ENCODE peak calls at places on chromosomes 4 and X, in nine cellular contexts. Z, E, X, F, I, Y, C, O and A are unnamed samples.
A peak's percentile ranks its signal among the peaks of the same experiment; 100 is the strongest.

GRCh38 chr4:159374749-159375535 is 272.1 kb downstream of the RAPGEF2 start:
- DNase-seq in Z (no peak), E (no peak), X (no peak), F (peak; percentile 49), I (no peak), Y (no peak), C (no peak), O (no peak), A (no peak)

GRCh38 chr4:94636004-94636403 is 121.8 kb upstream of the BMPR1B start:
- DNase-seq in Z (no peak), E (no peak), X (no peak), F (no peak), I (no peak), Y (no peak), C (no peak), O (no peak), A (no peak)

GRCh38 chr4:15182600-15183222 is 180.4 kb downstream of the CPEB2 start:
- DNase-seq in Z (no peak), E (no peak), X (no peak), F (no peak), I (no peak), Y (no peak), C (no peak), O (no peak), A (no peak)

GRCh38 chr4:186366326-186366725 is 100.3 kb downstream of the F11 start:
- DNase-seq in Z (no peak), E (no peak), X (no peak), F (no peak), I (no peak), Y (no peak), C (no peak), O (peak; percentile 60), A (no peak)

GRCh38 chr4:113080050-113080449 is 30.6 kb downstream of the ANK2 start:
- DNase-seq in Z (no peak), E (no peak), X (peak; percentile 66), F (no peak), I (no peak), Y (no peak), C (no peak), O (peak; percentile 35), A (no peak)

GRCh38 chrX:120456973-120457372 is 12.1 kb downstream of the LAMP2 start:
- DNase-seq in Z (no peak), E (no peak), X (no peak), F (no peak), I (peak; percentile 18), Y (no peak), C (no peak), O (no peak), A (peak; percentile 74)

GRCh38 chr4:147837854-147838253 is 106.0 kb downstream of the ARHGAP10 start:
- DNase-seq in Z (no peak), E (no peak), X (no peak), F (no peak), I (no peak), Y (no peak), C (no peak), O (no peak), A (no peak)

GRCh38 chr4:2898001-2898400 is 54.4 kb downstream of the ADD1 start:
- DNase-seq in Z (no peak), E (no peak), X (no peak), F (no peak), I (no peak), Y (no peak), C (no peak), O (no peak), A (no peak)

GRCh38 chr4:110087116-110087708 is 111.2 kb downstream of the ELOVL6 start:
- DNase-seq in Z (no peak), E (no peak), X (peak; percentile 70), F (peak; percentile 63), I (no peak), Y (no peak), C (no peak), O (no peak), A (no peak)

GRCh38 chr4:173934933-173935620 is 348.4 kb downstream of the FBXO8 start:
- DNase-seq in Z (peak; percentile 48), E (no peak), X (no peak), F (no peak), I (no peak), Y (no peak), C (no peak), O (no peak), A (no peak)

GRCh38 chr4:98663226-98664006 is 5.0 kb upstream of the TSPAN5 start:
- DNase-seq in Z (no peak), E (no peak), X (no peak), F (no peak), I (peak; percentile 76), Y (no peak), C (no peak), O (no peak), A (no peak)

GRCh38 chrX:10722804-10723364 is 102.5 kb upstream of the MID1 start:
- DNase-seq in Z (peak; percentile 54), E (peak; percentile 39), X (no peak), F (no peak), I (peak; percentile 2), Y (peak; percentile 79), C (peak; percentile 20), O (peak; percentile 71), A (peak; percentile 80)

GRCh38 chr4:107292979-107293378 is 256.9 kb upstream of the DKK2 start:
- DNase-seq in Z (no peak), E (no peak), X (no peak), F (no peak), I (no peak), Y (no peak), C (no peak), O (no peak), A (no peak)

GRCh38 chr4:11585506-11585905 is 156.8 kb upstream of the HS3ST1 start:
- DNase-seq in Z (no peak), E (no peak), X (peak; percentile 55), F (no peak), I (no peak), Y (peak; percentile 34), C (no peak), O (no peak), A (no peak)

GRCh38 chr4:8304827-8305695 is 35.5 kb downstream of the HTRA3 start:
- DNase-seq in Z (no peak), E (no peak), X (no peak), F (no peak), I (no peak), Y (no peak), C (no peak), O (no peak), A (no peak)

DNA sequence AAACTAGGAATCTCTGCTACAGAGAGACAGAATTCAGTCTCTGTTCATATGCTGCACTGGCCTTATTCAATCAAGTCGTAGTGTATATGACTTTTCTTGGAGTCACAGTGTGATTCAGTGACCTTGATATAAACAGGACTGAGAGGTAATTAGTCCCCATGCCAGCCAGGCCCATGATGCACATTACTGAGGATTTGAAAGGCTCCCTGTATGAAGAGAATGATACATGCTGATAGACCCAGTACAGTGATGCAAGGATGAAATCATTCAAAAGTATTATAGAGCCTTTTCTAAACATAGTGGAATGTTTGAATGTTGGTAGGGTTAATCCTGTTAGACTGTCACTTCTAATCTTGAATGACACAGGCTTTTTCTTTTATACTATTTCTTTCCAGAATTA is 34.1 kb downstream of the ANXA3 start:
- DNase-seq in Z (no peak), E (no peak), X (no peak), F (no peak), I (no peak), Y (no peak), C (peak; percentile 74), O (no peak), A (no peak)
- H3K36me3 ChIP-seq in Z (no peaks in the 10 kb centered on the region), E (no peaks in the 10 kb centered on the region), X (no peaks in the 10 kb centered on the region), F (no peaks in the 10 kb centered on the region), I (no peaks in the 10 kb centered on the region), Y (no peaks in the 10 kb centered on the region), C (no peaks in the 10 kb centered on the region), O (no peaks in the 10 kb centered on the region), A (no peaks in the 10 kb centered on the region)

DNA sequence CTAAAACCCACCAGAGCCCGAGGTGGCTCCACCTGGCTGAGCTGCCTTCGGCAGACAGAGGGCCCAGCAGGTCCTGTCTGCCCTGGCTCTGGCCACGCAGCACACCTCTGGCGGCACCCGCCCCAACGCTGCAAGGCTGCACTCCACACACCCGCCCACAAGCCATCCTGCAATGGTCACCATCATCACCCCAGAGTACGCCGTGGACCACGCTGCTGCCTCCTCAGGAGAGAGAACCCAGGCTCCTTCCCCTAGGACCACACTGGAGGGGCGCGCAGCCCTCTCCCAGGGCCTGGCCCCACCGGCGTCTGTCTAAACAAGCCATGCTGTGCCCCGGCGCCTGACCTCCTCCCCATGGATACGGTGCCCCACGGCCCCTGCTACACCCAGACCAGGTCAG is 39.6 kb upstream of the CPLX1 start:
- DNase-seq in Z (no peak), E (no peak), X (no peak), F (no peak), I (no peak), Y (no peak), C (no peak), O (no peak), A (no peak)
- H3K36me3 ChIP-seq in Z (peaks cover 22% of the 10 kb centered on the region), E (peaks cover 87% of the 10 kb centered on the region), X (peaks cover 2% of the 10 kb centered on the region), F (peaks cover 34% of the 10 kb centered on the region), I (peaks cover 64% of the 10 kb centered on the region), Y (peaks cover 3% of the 10 kb centered on the region), C (peaks cover 9% of the 10 kb centered on the region), O (no peaks in the 10 kb centered on the region), A (peaks cover 22% of the 10 kb centered on the region)

GRCh38 chr4:118797558-118798142 is 38.3 kb downstream of the SEC24D start:
- DNase-seq in Z (no peak), E (no peak), X (no peak), F (no peak), I (no peak), Y (no peak), C (no peak), O (no peak), A (no peak)

GRCh38 chr4:118801895-118802575 is 33.9 kb downstream of the SEC24D start:
- DNase-seq in Z (no peak), E (no peak), X (no peak), F (no peak), I (no peak), Y (no peak), C (no peak), O (no peak), A (no peak)

GRCh38 chr4:118799235-118799932 is 36.5 kb downstream of the SEC24D start:
- DNase-seq in Z (no peak), E (no peak), X (no peak), F (no peak), I (no peak), Y (no peak), C (no peak), O (no peak), A (no peak)

GRCh38 chr4:118803253-118803652 is 32.7 kb downstream of the SEC24D start:
- DNase-seq in Z (no peak), E (no peak), X (no peak), F (no peak), I (no peak), Y (no peak), C (no peak), O (peak; percentile 35), A (no peak)

DNA sequence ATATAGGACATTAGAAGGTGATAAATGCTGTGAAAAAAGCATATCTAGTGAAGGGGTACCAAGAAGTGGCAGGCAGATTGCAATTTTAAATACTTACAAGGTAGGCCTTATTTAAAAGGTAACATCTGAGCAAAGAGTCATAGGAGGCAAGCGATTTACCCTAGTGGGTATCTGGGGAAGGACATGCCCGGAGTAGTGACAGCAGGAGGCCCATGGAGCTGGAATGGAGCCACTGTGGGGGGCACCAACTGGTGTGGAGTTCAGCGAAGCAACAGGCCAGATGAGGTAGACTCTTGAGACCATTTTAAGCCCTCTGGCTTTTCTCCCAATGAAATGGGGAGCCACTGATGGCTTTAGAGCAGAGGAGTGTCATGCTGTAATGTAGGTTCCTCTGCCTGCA is 37.3 kb downstream of the SEC24D start:
- DNase-seq in Z (no peak), E (no peak), X (no peak), F (no peak), I (no peak), Y (no peak), C (no peak), O (peak; percentile 66), A (no peak)
- H3K36me3 ChIP-seq in Z (peaks cover 49% of the 10 kb centered on the region), E (peaks cover 28% of the 10 kb centered on the region), X (peaks cover 5% of the 10 kb centered on the region), F (peaks cover 26% of the 10 kb centered on the region), I (peaks cover 58% of the 10 kb centered on the region), Y (no peaks in the 10 kb centered on the region), C (peaks cover 34% of the 10 kb centered on the region), O (peaks cover 48% of the 10 kb centered on the region), A (peaks cover 65% of the 10 kb centered on the region)

GRCh38 chr4:182717788-182718583 is 199.2 kb downstream of the DCTD start:
- DNase-seq in Z (no peak), E (no peak), X (no peak), F (no peak), I (no peak), Y (no peak), C (no peak), O (no peak), A (no peak)
- H3K36me3 ChIP-seq in Z (no peaks in the 10 kb centered on the region), E (peaks cover 68% of the 10 kb centered on the region), X (no peaks in the 10 kb centered on the region), F (no peaks in the 10 kb centered on the region), I (no peaks in the 10 kb centered on the region), Y (no peaks in the 10 kb centered on the region), C (no peaks in the 10 kb centered on the region), O (no peaks in the 10 kb centered on the region), A (no peaks in the 10 kb centered on the region)